ENCODE peak calls at places on chromosomes 16 and 17, in eight cellular contexts. N is transverse colon, K is uterus, P is HCT116, F is suprapubic skin, A is gastrocnemius medialis, H is endothelial cell of umbilical vein, G is H1. Q is an unnamed sample. For H3K4me1, the result is how much of the 10 kb centered on the place peaks cover.

GRCh38 chr16:85329059-85329812 is 217.0 kb upstream of the CIBAR2 start:
- DNase-seq in A (no peak), G (no peak), F (no peak), K (no peak), P (peak), H (peak), N (peak), Q (no peak)

GRCh38 chr16:49552273-49552928 is 178.8 kb downstream of the C16orf78 start:
- DNase-seq in K (no peak), P (no peak), A (no peak), N (no peak), F (no peak), G (no peak), H (no peak), Q (no peak)

GRCh38 chr16:65116818-65117430 is 4.9 kb downstream of the CDH11 start:
- DNase-seq in H (no peak), N (no peak), K (no peak), F (no peak), P (no peak), A (no peak), G (no peak), Q (no peak)

GRCh38 chr17:55480907-55481306 is 30.3 kb downstream of the SMIM36 start:
- DNase-seq in P (no peak), A (no peak), H (no peak), G (no peak), F (no peak), N (no peak), K (no peak), Q (no peak)

GRCh38 chr16:68232335-68232734 is 3.6 kb downstream of the ESRP2 start:
- DNase-seq in A (peak), P (no peak), G (no peak), N (no peak), H (no peak), F (no peak), K (no peak), Q (no peak)

GRCh38 chr17:66629762-66630161 is 205.2 kb upstream of the CACNG5 start:
- DNase-seq in P (no peak), N (no peak), G (no peak), H (no peak), A (no peak), F (no peak), K (no peak), Q (no peak)

GRCh38 chr16:47611848-47612493 is 150.8 kb downstream of the PHKB start:
- DNase-seq in F (no peak), P (no peak), H (no peak), G (no peak), N (no peak), A (no peak), K (no peak), Q (no peak)

GRCh38 chr16:85629326-85629725 is 16.2 kb downstream of the GSE1 start:
- DNase-seq in K (no peak), G (no peak), H (no peak), A (no peak), F (no peak), P (no peak), N (no peak), Q (no peak)

GRCh38 chr16:12162151-12162559 is 185.6 kb downstream of the SNX29 start:
- DNase-seq in N (no peak), K (no peak), F (no peak), P (no peak), G (no peak), A (no peak), H (no peak), Q (no peak)

GRCh38 chr16:88884569-88885271 is 18.3 kb upstream of the PABPN1L start:
- DNase-seq in K (no peak), N (no peak), F (no peak), H (no peak), G (no peak), P (no peak), A (no peak), Q (no peak)

GRCh38 chr17:79732804-79733691 is 2.3 kb downstream of the ENPP7 start:
- DNase-seq in F (no peak), K (no peak), N (peak), H (peak), A (no peak), G (no peak), P (no peak), Q (no peak)

GRCh38 chr17:49371178-49371834 is 9.3 kb upstream of the ZNF652 start:
- DNase-seq in K (no peak), H (no peak), F (peak), G (peak), N (no peak), A (no peak), P (no peak), Q (no peak)

GRCh38 chr16:23952128-23953041 is 116.6 kb downstream of the PRKCB start:
- DNase-seq in H (no peak), A (no peak), F (no peak), K (no peak), G (no peak), P (no peak), N (no peak), Q (no peak)

GRCh38 chr16:56797861-56798260 is 67.1 kb upstream of the SLC12A3 start:
- DNase-seq in H (no peak), G (no peak), A (no peak), F (no peak), P (no peak), N (no peak), K (no peak), Q (no peak)

GRCh38 chr16:2296662-2297505 is 29.0 kb upstream of the RNPS1 start:
- DNase-seq in H (peak), N (no peak), F (no peak), A (peak), G (peak), K (no peak), P (peak), Q (no peak)

GRCh38 chr16:67227567-67227921 is 614 bp downstream of the TMEM208 start:
- DNase-seq in K (no peak), N (no peak), G (no peak), F (no peak), A (peak), H (no peak), P (no peak), Q (no peak)

GRCh38 chr17:75695830-75696271 is 25.4 kb upstream of the ITGB4 start:
- DNase-seq in F (no peak), G (no peak), K (no peak), A (peak), H (no peak), P (no peak), N (peak), Q (no peak)

GRCh38 chr16:24688359-24688758 is 41.1 kb upstream of the TNRC6A start:
- DNase-seq in G (no peak), F (no peak), P (no peak), A (no peak), K (no peak), H (no peak), N (no peak), Q (no peak)

GRCh38 chr17:73118876-73119485 is 26.5 kb upstream of the SLC39A11 start:
- DNase-seq in A (no peak), P (no peak), H (no peak), F (no peak), K (no peak), G (no peak), N (no peak), Q (no peak)

GRCh38 chr17:40480501-40481003 is 20.9 kb downstream of the TNS4 start:
- DNase-seq in A (no peak), F (no peak), G (no peak), H (no peak), K (no peak), N (peak), P (no peak), Q (no peak)

GRCh38 chr17:76546556-76547182 is 6.8 kb downstream of the PRCD start:
- DNase-seq in K (no peak), H (peak), A (no peak), G (no peak), P (no peak), F (no peak), N (no peak), Q (no peak)

GRCh38 chr16:361872-362701 is 8.3 kb downstream of the MRPL28 start:
- DNase-seq in F (no peak), H (peak), N (peak), K (peak), A (peak), G (peak), P (peak), Q (no peak)

GRCh38 chr16:27851586-27851985 is 211.9 kb downstream of the GSG1L start:
- DNase-seq in A (no peak), N (no peak), H (no peak), G (no peak), P (no peak), K (no peak), F (peak), Q (no peak)

GRCh38 chr17:73452056-73452455 is 140.3 kb upstream of the CDC42EP4 start:
- DNase-seq in A (no peak), K (no peak), H (no peak), G (no peak), N (no peak), P (no peak), F (no peak), Q (no peak)

GRCh38 chr17:67347826-67348225 is 18.6 kb downstream of the PSMD12 start:
- DNase-seq in F (no peak), K (no peak), P (no peak), A (no peak), H (no peak), N (no peak), G (no peak), Q (no peak)

GRCh38 chr16:12900599-12901203 is 697 bp upstream of the SHISA9 start:
- DNase-seq in A (no peak), G (peak), F (no peak), H (no peak), N (no peak), P (no peak), K (no peak), Q (no peak)

GRCh38 chr17:17107891-17108680 is 65.8 kb downstream of the MPRIP start:
- DNase-seq in F (no peak), H (no peak), A (no peak), K (no peak), G (no peak), P (no peak), N (no peak), Q (no peak)

GRCh38 chr17:17105976-17106375 is 63.7 kb downstream of the MPRIP start:
- DNase-seq in P (no peak), H (no peak), G (no peak), F (no peak), N (no peak), K (no peak), A (no peak), Q (no peak)

GRCh38 chr17:17107281-17107680 is 65.0 kb downstream of the MPRIP start:
- DNase-seq in H (no peak), K (no peak), A (no peak), F (no peak), G (no peak), P (no peak), N (no peak), Q (no peak)

GRCh38 chr17:17108681-17109049 is 66.4 kb downstream of the MPRIP start:
- DNase-seq in A (no peak), H (no peak), P (no peak), K (no peak), F (no peak), N (peak), G (no peak), Q (no peak)

DNA sequence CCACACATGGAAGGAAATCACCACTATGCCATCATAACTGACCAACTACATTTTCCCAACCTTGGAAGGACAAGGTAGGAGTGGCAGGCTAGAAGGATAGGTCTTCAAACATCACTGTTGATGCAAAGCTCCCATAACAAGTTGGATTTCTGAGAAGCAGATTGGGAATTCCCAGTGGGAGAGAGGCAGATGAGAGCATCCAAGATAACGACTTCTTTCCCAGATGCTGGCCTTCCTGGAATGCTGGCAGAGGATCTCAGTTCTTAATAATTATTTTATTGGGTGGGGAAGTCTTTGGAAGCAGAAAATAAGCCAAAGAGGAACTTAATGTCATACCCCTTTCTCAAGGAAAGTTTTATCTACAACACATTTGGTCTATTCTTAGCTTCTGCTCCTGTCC is 64.5 kb downstream of the MPRIP start:
- DNase-seq in K (no peak), P (no peak), G (no peak), H (no peak), N (no peak), A (no peak), F (no peak), Q (no peak)
- H3K4me1 ChIP-seq in K (under half), P (under half), G (under half), H (under half), N (half or more), A (half or more), F (half or more), Q (under half)

DNA sequence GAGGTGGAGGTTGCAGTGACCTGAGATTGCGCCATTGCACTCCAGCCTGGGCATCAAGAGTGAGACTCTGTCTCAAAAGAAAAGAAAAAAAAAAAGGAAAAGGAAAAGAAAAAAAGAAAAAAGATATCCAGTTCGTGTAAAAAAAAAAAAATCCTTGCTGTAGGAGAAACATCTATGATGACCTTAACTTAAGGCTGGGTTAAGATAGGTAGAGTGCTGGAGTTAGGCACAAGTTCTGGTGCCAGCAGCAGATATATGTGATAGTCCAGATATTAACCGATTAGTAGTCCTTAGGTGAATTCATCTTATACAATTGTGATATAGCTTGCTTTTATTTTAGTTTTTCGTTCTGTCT is 17.2 kb downstream of the PSMD11 start:
- DNase-seq in F (no peak), G (no peak), H (no peak), N (no peak), A (no peak), P (no peak), K (no peak), Q (no peak)
- H3K27ac ChIP-seq in F (no peak), G (no peak), H (no peak), N (no peak), A (no peak), P (no peak), K (no peak), Q (no peak)

GRCh38 chr17:64500923-64501765 is 4.3 kb upstream of the POLG2 start:
- DNase-seq in P (no peak), A (no peak), F (no peak), G (no peak), H (no peak), K (no peak), N (no peak), Q (no peak)
- TF ChIP-seq POLR2A in P (no peak), A (no peak), F (no peak), G (peak), H (peak), K (no peak), N (no peak), Q (no peak)

GRCh38 chr16:19210175-19210924 is 42.3 kb downstream of the SYT17 start:
- DNase-seq in A (no peak), N (no peak), H (no peak), G (no peak), P (peak), F (no peak), K (no peak), Q (no peak)
- H3K4me1 ChIP-seq in A (under half), N (under half), H (under half), G (under half), P (under half), F (under half), K (under half), Q (under half)

GRCh38 chr16:73732143-73732542 is 564.5 kb upstream of the PSMD7 start:
- DNase-seq in N (no peak), H (no peak), F (no peak), G (no peak), P (no peak), K (no peak), A (no peak), Q (no peak)
- H3K27ac ChIP-seq in N (no peak), H (no peak), F (no peak), G (no peak), P (no peak), K (no peak), A (no peak), Q (no peak)

GRCh38 chr16:4306439-4307214 is 9.2 kb upstream of the GLIS2 start:
- DNase-seq in H (no peak), F (no peak), A (no peak), K (peak), G (no peak), P (no peak), N (no peak), Q (no peak)
- TF ChIP-seq POLR2A in H (no peak), F (no peak), A (no peak), K (no peak), G (no peak), P (no peak), N (no peak), Q (no peak)

GRCh38 chr17:81867952-81868673 is 3.0 kb downstream of the ARHGDIA start:
- DNase-seq in F (no peak), P (peak), K (no peak), H (no peak), N (peak), G (no peak), A (no peak), Q (no peak)
- H3K4me1 ChIP-seq in F (half or more), P (under half), K (under half), H (under half), N (half or more), G (under half), A (under half), Q (half or more)

GRCh38 chr17:16272111-16272510 is 55.1 kb downstream of the PIGL start:
- DNase-seq in N (no peak), K (no peak), A (no peak), G (no peak), F (no peak), P (no peak), H (no peak), Q (no peak)

GRCh38 chr17:16273929-16274339 is 56.9 kb downstream of the PIGL start:
- DNase-seq in H (no peak), N (no peak), P (no peak), G (no peak), A (no peak), F (no peak), K (no peak), Q (no peak)

GRCh38 chr17:16269658-16270057 is 52.6 kb downstream of the PIGL start:
- DNase-seq in N (no peak), A (no peak), G (no peak), F (no peak), H (no peak), P (no peak), K (no peak), Q (no peak)

GRCh38 chr17:16275024-16275423 is 58.0 kb downstream of the PIGL start:
- DNase-seq in A (no peak), G (no peak), K (no peak), H (no peak), N (no peak), F (no peak), P (no peak), Q (no peak)

DNA sequence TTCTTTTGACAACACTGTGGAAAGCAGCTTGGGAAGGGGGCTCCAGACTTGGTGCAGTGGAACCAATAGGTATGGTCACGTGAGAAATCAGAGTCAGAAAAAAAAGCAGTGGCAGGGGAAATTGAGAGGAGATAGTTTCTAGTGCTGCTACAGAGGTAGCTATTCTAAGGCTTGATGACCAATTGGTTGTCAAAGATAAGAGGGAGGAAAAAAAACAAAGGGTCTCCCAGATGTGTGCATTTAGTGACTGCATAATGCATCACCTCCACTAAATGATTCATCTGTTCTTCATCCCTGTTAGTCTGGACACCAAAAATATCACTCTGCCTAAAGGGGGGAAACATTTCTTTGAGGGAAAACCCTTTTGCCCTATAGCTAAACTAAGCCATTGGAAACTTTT is 56.5 kb downstream of the PIGL start:
- DNase-seq in G (no peak), A (no peak), H (peak), P (peak), K (no peak), N (no peak), F (no peak), Q (no peak)
- H3K27ac ChIP-seq in G (no peak), A (no peak), H (no peak), P (peak), K (no peak), N (no peak), F (no peak), Q (no peak)

GRCh38 chr16:72107371-72107770 is 13.7 kb downstream of the DHX38 start:
- DNase-seq in G (no peak), K (no peak), H (no peak), P (no peak), N (no peak), F (no peak), A (no peak), Q (no peak)
- TF ChIP-seq POLR2A in G (no peak), K (no peak), H (no peak), P (no peak), N (no peak), F (no peak), A (no peak), Q (no peak)

GRCh38 chr16:4519274-4520058 is 19.1 kb downstream of the CDIP1 start:
- DNase-seq in N (no peak), A (no peak), K (no peak), F (no peak), G (no peak), H (no peak), P (no peak), Q (no peak)

GRCh38 chr16:4515611-4516233 is 22.9 kb downstream of the CDIP1 start:
- DNase-seq in H (peak), F (no peak), G (no peak), A (no peak), K (no peak), N (no peak), P (no peak), Q (no peak)

GRCh38 chr16:4518281-4518680 is 20.3 kb downstream of the CDIP1 start:
- DNase-seq in K (no peak), P (no peak), A (no peak), H (no peak), G (no peak), F (no peak), N (no peak), Q (no peak)

GRCh38 chr16:4520913-4521312 is 17.7 kb downstream of the CDIP1 start:
- DNase-seq in F (no peak), H (no peak), K (no peak), A (no peak), P (no peak), G (no peak), N (no peak), Q (no peak)

DNA sequence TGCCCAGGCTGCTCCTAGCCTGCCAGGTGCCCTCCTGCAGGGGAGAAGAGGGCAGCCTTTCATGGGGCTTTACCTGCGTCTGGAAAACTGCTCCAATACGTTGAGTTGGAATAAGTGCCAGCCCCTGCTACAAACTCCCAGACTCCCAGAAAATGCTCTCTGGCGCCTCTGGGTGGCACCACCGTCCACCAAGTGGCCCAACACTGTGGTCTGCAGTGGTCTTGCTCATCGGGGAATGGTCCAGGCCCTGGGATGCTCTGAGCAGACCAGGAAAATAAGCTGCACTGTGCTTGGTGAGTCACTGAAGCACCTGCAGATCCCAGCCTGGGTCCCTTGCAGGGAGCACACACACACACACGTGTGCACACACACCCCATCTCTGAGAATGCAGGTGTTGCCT is 20.8 kb downstream of the CDIP1 start:
- DNase-seq in G (peak), A (no peak), K (no peak), F (no peak), H (peak), N (no peak), P (no peak), Q (no peak)
- H3K4me1 ChIP-seq in G (under half), A (half or more), K (under half), F (under half), H (under half), N (under half), P (under half), Q (under half)

Q was measured in esophagus squamous epithelium.